ENCODE peak calls at places on chromosomes 13 and 19, in nine cellular contexts. One of them, this sample, is unnamed.

GRCh38 chr19:322616-323015 is 22.0 kb downstream of the MIER2 start:
- DNase-seq in activated T-cell treated with anti-CD3 and anti-CD28 coated beads, Interleukin-2, amount 50 U/mL, for 72 hours: no peak
- DNase-seq in ascending aorta: no peak
- DNase-seq in activated CD8-positive, alpha-beta memory T cell treated with anti-CD3 and anti-CD28 coated beads for 1 hour: no peak
- DNase-seq in NCI-H2107: no peak
- DNase-seq in cardiac fibroblast: no peak
- DNase-seq in M059J: no peak
- DNase-seq in H54: no peak
- DNase-seq in Peyer's patch: no peak
- DNase-seq in this sample: no peak

GRCh38 chr19:10544242-10544752 is 593 bp downstream of the ATG4D start:
- DNase-seq in activated T-cell treated with anti-CD3 and anti-CD28 coated beads, Interleukin-2, amount 50 U/mL, for 72 hours: peak; percentile 34
- DNase-seq in ascending aorta: no peak
- DNase-seq in activated CD8-positive, alpha-beta memory T cell treated with anti-CD3 and anti-CD28 coated beads for 1 hour: no peak
- DNase-seq in NCI-H2107: no peak
- DNase-seq in cardiac fibroblast: no peak
- DNase-seq in M059J: no peak
- DNase-seq in H54: no peak
- DNase-seq in Peyer's patch: peak; percentile 83
- DNase-seq in this sample: no peak

GRCh38 chr13:20145521-20145920 is 15.3 kb downstream of the GJA3 start:
- DNase-seq in activated T-cell treated with anti-CD3 and anti-CD28 coated beads, Interleukin-2, amount 50 U/mL, for 72 hours: no peak
- DNase-seq in ascending aorta: no peak
- DNase-seq in activated CD8-positive, alpha-beta memory T cell treated with anti-CD3 and anti-CD28 coated beads for 1 hour: no peak
- DNase-seq in NCI-H2107: no peak
- DNase-seq in cardiac fibroblast: no peak
- DNase-seq in M059J: no peak
- DNase-seq in H54: no peak
- DNase-seq in Peyer's patch: no peak
- DNase-seq in this sample: no peak

GRCh38 chr19:16098821-16099220 is 12.9 kb upstream of the RAB8A start:
- DNase-seq in activated T-cell treated with anti-CD3 and anti-CD28 coated beads, Interleukin-2, amount 50 U/mL, for 72 hours: no peak
- DNase-seq in ascending aorta: no peak
- DNase-seq in activated CD8-positive, alpha-beta memory T cell treated with anti-CD3 and anti-CD28 coated beads for 1 hour: no peak
- DNase-seq in NCI-H2107: no peak
- DNase-seq in cardiac fibroblast: no peak
- DNase-seq in M059J: no peak
- DNase-seq in H54: no peak
- DNase-seq in Peyer's patch: no peak
- DNase-seq in this sample: no peak

GRCh38 chr13:51785592-51786424 is 18.2 kb downstream of the DHRS12 start:
- DNase-seq in activated T-cell treated with anti-CD3 and anti-CD28 coated beads, Interleukin-2, amount 50 U/mL, for 72 hours: no peak
- DNase-seq in ascending aorta: no peak
- DNase-seq in activated CD8-positive, alpha-beta memory T cell treated with anti-CD3 and anti-CD28 coated beads for 1 hour: no peak
- DNase-seq in NCI-H2107: peak; percentile 80
- DNase-seq in cardiac fibroblast: peak; percentile 65
- DNase-seq in M059J: no peak
- DNase-seq in H54: no peak
- DNase-seq in Peyer's patch: no peak
- DNase-seq in this sample: no peak

GRCh38 chr13:21568854-21569253 is 35.1 kb downstream of the MICU2 start:
- DNase-seq in activated T-cell treated with anti-CD3 and anti-CD28 coated beads, Interleukin-2, amount 50 U/mL, for 72 hours: no peak
- DNase-seq in ascending aorta: no peak
- DNase-seq in activated CD8-positive, alpha-beta memory T cell treated with anti-CD3 and anti-CD28 coated beads for 1 hour: no peak
- DNase-seq in NCI-H2107: no peak
- DNase-seq in cardiac fibroblast: no peak
- DNase-seq in M059J: no peak
- DNase-seq in H54: no peak
- DNase-seq in Peyer's patch: no peak
- DNase-seq in this sample: no peak

GRCh38 chr13:28466151-28466550 is 28.8 kb downstream of the FLT1 start:
- DNase-seq in activated T-cell treated with anti-CD3 and anti-CD28 coated beads, Interleukin-2, amount 50 U/mL, for 72 hours: no peak
- DNase-seq in ascending aorta: no peak
- DNase-seq in activated CD8-positive, alpha-beta memory T cell treated with anti-CD3 and anti-CD28 coated beads for 1 hour: no peak
- DNase-seq in NCI-H2107: no peak
- DNase-seq in cardiac fibroblast: no peak
- DNase-seq in M059J: no peak
- DNase-seq in H54: no peak
- DNase-seq in Peyer's patch: no peak
- DNase-seq in this sample: no peak

GRCh38 chr19:10074153-10074552 is 12.0 kb upstream of the SHFL start:
- DNase-seq in activated T-cell treated with anti-CD3 and anti-CD28 coated beads, Interleukin-2, amount 50 U/mL, for 72 hours: peak; percentile 34
- DNase-seq in ascending aorta: no peak
- DNase-seq in activated CD8-positive, alpha-beta memory T cell treated with anti-CD3 and anti-CD28 coated beads for 1 hour: no peak
- DNase-seq in NCI-H2107: peak; percentile 3
- DNase-seq in cardiac fibroblast: peak; percentile 27
- DNase-seq in M059J: peak; percentile 43
- DNase-seq in H54: no peak
- DNase-seq in Peyer's patch: no peak
- DNase-seq in this sample: no peak

GRCh38 chr19:12112238-12112637 is 27.9 kb downstream of the ZNF20 start:
- DNase-seq in activated T-cell treated with anti-CD3 and anti-CD28 coated beads, Interleukin-2, amount 50 U/mL, for 72 hours: no peak
- DNase-seq in ascending aorta: no peak
- DNase-seq in activated CD8-positive, alpha-beta memory T cell treated with anti-CD3 and anti-CD28 coated beads for 1 hour: no peak
- DNase-seq in NCI-H2107: no peak
- DNase-seq in cardiac fibroblast: no peak
- DNase-seq in M059J: no peak
- DNase-seq in H54: no peak
- DNase-seq in Peyer's patch: no peak
- DNase-seq in this sample: no peak

GRCh38 chr19:2455481-2456300 is 1.1 kb downstream of the LMNB2 start:
- DNase-seq in activated T-cell treated with anti-CD3 and anti-CD28 coated beads, Interleukin-2, amount 50 U/mL, for 72 hours: peak; percentile 60
- DNase-seq in ascending aorta: no peak
- DNase-seq in activated CD8-positive, alpha-beta memory T cell treated with anti-CD3 and anti-CD28 coated beads for 1 hour: no peak
- DNase-seq in NCI-H2107: no peak
- DNase-seq in cardiac fibroblast: no peak
- DNase-seq in M059J: peak; percentile 48
- DNase-seq in H54: peak; percentile 80
- DNase-seq in Peyer's patch: no peak
- DNase-seq in this sample: no peak

GRCh38 chr13:44331912-44332840 is 41.4 kb upstream of the SERP2 start:
- DNase-seq in activated T-cell treated with anti-CD3 and anti-CD28 coated beads, Interleukin-2, amount 50 U/mL, for 72 hours: no peak
- DNase-seq in ascending aorta: peak; percentile 87
- DNase-seq in activated CD8-positive, alpha-beta memory T cell treated with anti-CD3 and anti-CD28 coated beads for 1 hour: no peak
- DNase-seq in NCI-H2107: no peak
- DNase-seq in cardiac fibroblast: peak; percentile 95
- DNase-seq in M059J: peak; percentile 84
- DNase-seq in H54: no peak
- DNase-seq in Peyer's patch: no peak
- DNase-seq in this sample: peak; percentile 91

GRCh38 chr19:29532956-29533355 is 7.2 kb downstream of the VSTM2B start:
- DNase-seq in activated T-cell treated with anti-CD3 and anti-CD28 coated beads, Interleukin-2, amount 50 U/mL, for 72 hours: no peak
- DNase-seq in ascending aorta: peak; percentile 50
- DNase-seq in activated CD8-positive, alpha-beta memory T cell treated with anti-CD3 and anti-CD28 coated beads for 1 hour: no peak
- DNase-seq in NCI-H2107: no peak
- DNase-seq in cardiac fibroblast: no peak
- DNase-seq in M059J: no peak
- DNase-seq in H54: no peak
- DNase-seq in Peyer's patch: peak; percentile 12
- DNase-seq in this sample: no peak

GRCh38 chr13:76385606-76386005 is 500.6 kb downstream of the KCTD12 start:
- DNase-seq in activated T-cell treated with anti-CD3 and anti-CD28 coated beads, Interleukin-2, amount 50 U/mL, for 72 hours: no peak
- DNase-seq in ascending aorta: no peak
- DNase-seq in activated CD8-positive, alpha-beta memory T cell treated with anti-CD3 and anti-CD28 coated beads for 1 hour: no peak
- DNase-seq in NCI-H2107: no peak
- DNase-seq in cardiac fibroblast: no peak
- DNase-seq in M059J: no peak
- DNase-seq in H54: no peak
- DNase-seq in Peyer's patch: no peak
- DNase-seq in this sample: no peak

GRCh38 chr19:19615086-19615485 is 3.4 kb downstream of the PBX4 start:
- DNase-seq in activated T-cell treated with anti-CD3 and anti-CD28 coated beads, Interleukin-2, amount 50 U/mL, for 72 hours: peak; percentile 70
- DNase-seq in ascending aorta: no peak
- DNase-seq in activated CD8-positive, alpha-beta memory T cell treated with anti-CD3 and anti-CD28 coated beads for 1 hour: no peak
- DNase-seq in NCI-H2107: no peak
- DNase-seq in cardiac fibroblast: no peak
- DNase-seq in M059J: peak; percentile 86
- DNase-seq in H54: no peak
- DNase-seq in Peyer's patch: no peak
- DNase-seq in this sample: no peak

GRCh38 chr13:95484052-95484451 is 68.5 kb upstream of the CLDN10 start:
- DNase-seq in activated T-cell treated with anti-CD3 and anti-CD28 coated beads, Interleukin-2, amount 50 U/mL, for 72 hours: no peak
- DNase-seq in ascending aorta: no peak
- DNase-seq in activated CD8-positive, alpha-beta memory T cell treated with anti-CD3 and anti-CD28 coated beads for 1 hour: no peak
- DNase-seq in NCI-H2107: no peak
- DNase-seq in cardiac fibroblast: no peak
- DNase-seq in M059J: no peak
- DNase-seq in H54: no peak
- DNase-seq in Peyer's patch: no peak
- DNase-seq in this sample: no peak

GRCh38 chr19:41307090-41307875 is 2.7 kb upstream of the CCDC97 start:
- DNase-seq in activated T-cell treated with anti-CD3 and anti-CD28 coated beads, Interleukin-2, amount 50 U/mL, for 72 hours: no peak
- DNase-seq in ascending aorta: no peak
- DNase-seq in activated CD8-positive, alpha-beta memory T cell treated with anti-CD3 and anti-CD28 coated beads for 1 hour: no peak
- DNase-seq in NCI-H2107: no peak
- DNase-seq in cardiac fibroblast: no peak
- DNase-seq in M059J: no peak
- DNase-seq in H54: no peak
- DNase-seq in Peyer's patch: no peak
- DNase-seq in this sample: no peak

GRCh38 chr13:99663185-99663825 is 162.0 kb downstream of the TM9SF2 start:
- DNase-seq in activated T-cell treated with anti-CD3 and anti-CD28 coated beads, Interleukin-2, amount 50 U/mL, for 72 hours: no peak
- DNase-seq in ascending aorta: no peak
- DNase-seq in activated CD8-positive, alpha-beta memory T cell treated with anti-CD3 and anti-CD28 coated beads for 1 hour: no peak
- DNase-seq in NCI-H2107: no peak
- DNase-seq in cardiac fibroblast: no peak
- DNase-seq in M059J: no peak
- DNase-seq in H54: no peak
- DNase-seq in Peyer's patch: no peak
- DNase-seq in this sample: no peak

GRCh38 chr19:10817291-10818038 is 18.5 kb downstream of the TMED1 start:
- DNase-seq in activated T-cell treated with anti-CD3 and anti-CD28 coated beads, Interleukin-2, amount 50 U/mL, for 72 hours: no peak
- DNase-seq in ascending aorta: peak; percentile 89
- DNase-seq in activated CD8-positive, alpha-beta memory T cell treated with anti-CD3 and anti-CD28 coated beads for 1 hour: no peak
- DNase-seq in NCI-H2107: no peak
- DNase-seq in cardiac fibroblast: peak; percentile 96
- DNase-seq in M059J: no peak
- DNase-seq in H54: no peak
- DNase-seq in Peyer's patch: no peak
- DNase-seq in this sample: peak; percentile 93

GRCh38 chr13:106117035-106117434 is 418.4 kb downstream of the EFNB2 start:
- DNase-seq in activated T-cell treated with anti-CD3 and anti-CD28 coated beads, Interleukin-2, amount 50 U/mL, for 72 hours: no peak
- DNase-seq in ascending aorta: no peak
- DNase-seq in activated CD8-positive, alpha-beta memory T cell treated with anti-CD3 and anti-CD28 coated beads for 1 hour: no peak
- DNase-seq in NCI-H2107: no peak
- DNase-seq in cardiac fibroblast: no peak
- DNase-seq in M059J: peak; percentile 55
- DNase-seq in H54: no peak
- DNase-seq in Peyer's patch: no peak
- DNase-seq in this sample: no peak

GRCh38 chr13:19862511-19863313 is 737 bp downstream of the ZMYM5 start:
- DNase-seq in activated T-cell treated with anti-CD3 and anti-CD28 coated beads, Interleukin-2, amount 50 U/mL, for 72 hours: peak; percentile 63
- DNase-seq in ascending aorta: peak; percentile 68
- DNase-seq in activated CD8-positive, alpha-beta memory T cell treated with anti-CD3 and anti-CD28 coated beads for 1 hour: peak; percentile 7
- DNase-seq in NCI-H2107: no peak
- DNase-seq in cardiac fibroblast: peak; percentile 25
- DNase-seq in M059J: peak; percentile 41
- DNase-seq in H54: no peak
- DNase-seq in Peyer's patch: peak; percentile 71
- DNase-seq in this sample: no peak